ENCODE peak calls at places on chromosomes 5 and 9, in ten cellular contexts. I, X, M, D, U, K, T, R, Z and J are unnamed samples.

GRCh38 chr9:12538842-12539584 is 154.2 kb upstream of the TYRP1 start:
- DNase-seq in K (no peak), M (no peak), T (no peak), X (no peak), R (no peak), I (no peak), Z (no peak), U (no peak), D (no peak), J (no peak)

GRCh38 chr9:95736891-95737522 is 138.5 kb upstream of the ERCC6L2 start:
- DNase-seq in Z (no peak), T (no peak), M (no peak), K (no peak), X (no peak), U (no peak), I (no peak), D (no peak), R (no peak), J (no peak)

GRCh38 chr9:84216151-84216550 is 124.4 kb downstream of the SLC28A3 start:
- DNase-seq in X (no peak), I (no peak), Z (no peak), U (no peak), R (no peak), M (no peak), K (no peak), T (no peak), D (no peak), J (no peak)

GRCh38 chr5:116529615-116530014 is 45.0 kb downstream of the SEMA6A start:
- DNase-seq in K (no peak), U (no peak), M (no peak), R (no peak), Z (no peak), X (no peak), T (no peak), D (no peak), I (peak), J (no peak)

GRCh38 chr5:78533356-78533755 is 115.2 kb downstream of the LHFPL2 start:
- DNase-seq in I (no peak), T (peak), D (no peak), U (no peak), M (no peak), K (no peak), Z (no peak), X (no peak), R (peak), J (no peak)

GRCh38 chr9:8486095-8486494 is 686.5 kb upstream of the DMAC1 start:
- DNase-seq in D (no peak), K (no peak), I (peak), X (peak), R (peak), U (peak), Z (peak), M (no peak), T (no peak), J (no peak)

GRCh38 chr9:94270009-94270408 is 10.9 kb downstream of the ZNF169 start:
- DNase-seq in K (no peak), X (no peak), Z (no peak), I (no peak), M (no peak), U (no peak), T (no peak), D (no peak), R (no peak), J (no peak)

GRCh38 chr5:141914154-141914743 is 9.4 kb upstream of the DELE1 start:
- DNase-seq in D (no peak), T (no peak), Z (peak), M (no peak), K (peak), X (peak), I (no peak), U (no peak), R (no peak), J (no peak)

GRCh38 chr9:129868571-129869486 is 33.6 kb downstream of the USP20 start:
- DNase-seq in T (no peak), K (peak), D (no peak), I (no peak), X (no peak), U (no peak), M (no peak), Z (no peak), R (no peak), J (no peak)

GRCh38 chr9:277595-278330 is 63.1 kb downstream of the DOCK8 start:
- DNase-seq in I (no peak), K (no peak), T (no peak), Z (no peak), X (no peak), U (no peak), M (no peak), D (no peak), R (no peak), J (no peak)